ENCODE peak calls at places on chromosomes 2 and 18, in six cellular contexts. F, Y, B, Q, P and M are unnamed samples.

GRCh38 chr2:109176489-109176888 is 47.5 kb downstream of the SH3RF3 start:
- DNase-seq in F (no peak), Y (no peak), B (no peak), Q (no peak), P (no peak), M (no peak)

GRCh38 chr2:146870691-146871090 is 974.1 kb upstream of the ACVR2A start:
- DNase-seq in F (no peak), Y (no peak), B (no peak), Q (no peak), P (no peak), M (no peak)

GRCh38 chr2:56299166-56299806 is 115.5 kb downstream of the CCDC85A start:
- DNase-seq in F (no peak), Y (no peak), B (no peak), Q (no peak), P (peak; percentile 50), M (peak; percentile 28)

GRCh38 chr2:223247136-223247535 is 195.1 kb downstream of the KCNE4 start:
- DNase-seq in F (no peak), Y (peak; percentile 43), B (no peak), Q (peak; percentile 40), P (peak; percentile 55), M (peak; percentile 37)

GRCh38 chr18:26746284-26747130 is 119.0 kb downstream of the AQP4 start:
- DNase-seq in F (no peak), Y (no peak), B (no peak), Q (peak; percentile 46), P (peak; percentile 14), M (peak; percentile 7)

GRCh38 chr2:212154392-212154791 is 384.2 kb downstream of the ERBB4 start:
- DNase-seq in F (no peak), Y (no peak), B (no peak), Q (no peak), P (no peak), M (no peak)

GRCh38 chr2:234881413-234882241 is 70.2 kb upstream of the SH3BP4 start:
- DNase-seq in F (no peak), Y (peak; percentile 95), B (peak; percentile 81), Q (peak; percentile 99), P (peak; percentile 94), M (peak; percentile 74)

GRCh38 chr2:149164296-149164695 is 125.8 kb downstream of the LYPD6B start:
- DNase-seq in F (no peak), Y (no peak), B (no peak), Q (no peak), P (no peak), M (no peak)

GRCh38 chr18:46152808-46153617 is 48.8 kb downstream of the HAUS1 start:
- DNase-seq in F (no peak), Y (peak; percentile 27), B (peak; percentile 57), Q (no peak), P (peak; percentile 30), M (no peak)

GRCh38 chr2:2012505-2012904 is 268.2 kb upstream of the PXDN start:
- DNase-seq in F (no peak), Y (no peak), B (no peak), Q (no peak), P (no peak), M (no peak)

GRCh38 chr2:225354281-225354774 is 45.2 kb upstream of the NYAP2 start:
- DNase-seq in F (no peak), Y (no peak), B (no peak), Q (no peak), P (no peak), M (peak; percentile 6)

GRCh38 chr18:32548688-32549087 is 78.0 kb upstream of the GAREM1 start:
- DNase-seq in F (no peak), Y (no peak), B (no peak), Q (no peak), P (no peak), M (no peak)

GRCh38 chr2:10993001-10993481 is 81.3 kb downstream of the KCNF1 start:
- DNase-seq in F (no peak), Y (peak; percentile 80), B (no peak), Q (peak; percentile 90), P (peak; percentile 82), M (no peak)

GRCh38 chr18:5150888-5151287 is 46.2 kb downstream of the AKAIN1 start:
- DNase-seq in F (no peak), Y (no peak), B (no peak), Q (no peak), P (no peak), M (no peak)

GRCh38 chr2:101617786-101618185 is 79.7 kb upstream of the MAP4K4 start:
- DNase-seq in F (no peak), Y (no peak), B (no peak), Q (no peak), P (no peak), M (no peak)

GRCh38 chr2:203873461-203873860 is 5.9 kb downstream of the CTLA4 start:
- DNase-seq in F (no peak), Y (no peak), B (no peak), Q (no peak), P (no peak), M (no peak)

GRCh38 chr2:20391951-20392699 is 41.5 kb upstream of the PUM2 start:
- DNase-seq in F (no peak), Y (no peak), B (no peak), Q (no peak), P (peak; percentile 31), M (no peak)

GRCh38 chr2:109611467-109612095 is 2.2 kb downstream of the SEPTIN10 start:
- DNase-seq in F (peak; percentile 52), Y (no peak), B (no peak), Q (peak; percentile 51), P (no peak), M (peak; percentile 81)

GRCh38 chr2:68185541-68186164 is 28.0 kb downstream of the PNO1 start:
- DNase-seq in F (no peak), Y (no peak), B (peak; percentile 46), Q (peak; percentile 66), P (peak; percentile 22), M (no peak)

GRCh38 chr18:27713037-27713726 is 463.7 kb downstream of the CDH2 start:
- DNase-seq in F (no peak), Y (no peak), B (no peak), Q (no peak), P (no peak), M (no peak)